ENCODE peak calls at places on chromosomes 6 and 20, in four cellular contexts. K, L, C and S are unnamed samples.

GRCh38 chr6:13454286-13455221 is 32.8 kb downstream of the GFOD1 start:
- DNase-seq in L (peak), C (peak), K (no peak), S (peak)

GRCh38 chr6:113397229-113397628 is 459.9 kb upstream of the MARCKS start:
- DNase-seq in K (no peak), C (peak), L (no peak), S (no peak)

GRCh38 chr20:37948956-37949355 is 46.0 kb downstream of the VSTM2L start:
- DNase-seq in K (no peak), L (no peak), C (no peak), S (no peak)

GRCh38 chr20:63754008-63754407 is 14.4 kb downstream of the SLC2A4RG start:
- DNase-seq in K (no peak), L (no peak), C (no peak), S (no peak)

GRCh38 chr6:167485186-167485978 is 160.5 kb downstream of the TTLL2 start:
- DNase-seq in L (no peak), K (no peak), C (no peak), S (no peak)

GRCh38 chr20:49508435-49509199 is 26.1 kb upstream of the KCNB1 start:
- DNase-seq in L (peak), C (peak), K (no peak), S (no peak)

GRCh38 chr6:80304014-80304413 is 197.5 kb downstream of the BCKDHB start:
- DNase-seq in L (no peak), C (no peak), K (no peak), S (no peak)

GRCh38 chr20:41655966-41656685 is 37.9 kb upstream of the CHD6 start:
- DNase-seq in L (no peak), C (no peak), K (no peak), S (no peak)

GRCh38 chr6:16929814-16930213 is 168.6 kb upstream of the ATXN1 start:
- DNase-seq in K (no peak), C (peak), L (no peak), S (no peak)

GRCh38 chr6:80158478-80158989 is 52.1 kb downstream of the BCKDHB start:
- DNase-seq in K (no peak), C (no peak), L (no peak), S (no peak)

GRCh38 chr6:43274916-43275597 is 23.0 kb upstream of the SLC22A7 start:
- DNase-seq in C (no peak), K (no peak), L (peak), S (peak)

GRCh38 chr20:20837574-20838021 is 125.2 kb upstream of the RALGAPA2 start:
- DNase-seq in L (peak), K (peak), C (peak), S (no peak)

GRCh38 chr6:137497722-137498463 is 3.7 kb upstream of the OLIG3 start:
- DNase-seq in L (peak), K (peak), C (peak), S (peak)

GRCh38 chr6:11718461-11718860 is 60.1 kb downstream of the ADTRP start:
- DNase-seq in C (peak), L (no peak), K (no peak), S (no peak)

GRCh38 chr6:32700391-32701040 is 34.1 kb upstream of the HLA-DQB1 start:
- DNase-seq in K (peak), C (peak), L (peak), S (no peak)

GRCh38 chr20:47940101-47940813 is 155.0 kb upstream of the SULF2 start:
- DNase-seq in C (no peak), L (no peak), K (no peak), S (no peak)

GRCh38 chr20:62395311-62396242 is 8.7 kb downstream of the RPS21 start:
- DNase-seq in K (no peak), C (no peak), L (no peak), S (no peak)

GRCh38 chr6:130849501-130850039 is 22.4 kb downstream of the SMLR1 start:
- DNase-seq in C (no peak), K (no peak), L (no peak), S (no peak)

GRCh38 chr6:1053587-1053986 is 258.3 kb upstream of the FOXQ1 start:
- DNase-seq in C (no peak), K (no peak), L (no peak), S (no peak)

GRCh38 chr6:149723771-149724417 is 6.0 kb upstream of the LATS1 start:
- DNase-seq in L (no peak), C (peak), K (no peak), S (no peak)

GRCh38 chr6:2410982-2411381 is 165.6 kb upstream of the GMDS start:
- DNase-seq in L (no peak), K (no peak), C (no peak), S (no peak)

GRCh38 chr6:125149256-125150144 is 4.1 kb upstream of the TPD52L1 start:
- DNase-seq in L (no peak), C (peak), K (no peak), S (no peak)

GRCh38 chr6:163941471-163941980 is 527.0 kb downstream of the QKI start:
- DNase-seq in L (no peak), C (no peak), K (no peak), S (no peak)

GRCh38 chr6:30879684-30880427 is 4.5 kb upstream of the DDR1 start:
- DNase-seq in L (no peak), K (no peak), C (no peak), S (no peak)

GRCh38 chr6:70415247-70415646 is 1.9 kb downstream of the FAM135A start:
- DNase-seq in L (no peak), K (no peak), C (no peak), S (no peak)

GRCh38 chr6:169981051-169981450 is 229.6 kb downstream of the ERMARD start:
- DNase-seq in K (no peak), C (no peak), L (no peak), S (no peak)

GRCh38 chr6:159180001-159180400 is 10.8 kb downstream of the FNDC1 start:
- DNase-seq in C (peak), L (no peak), K (no peak), S (no peak)

GRCh38 chr6:73579851-73580246 is 59.0 kb upstream of the EEF1A1 start:
- DNase-seq in C (peak), L (no peak), K (no peak), S (no peak)

GRCh38 chr6:7911345-7911725 is 747 bp upstream of the TXNDC5 start:
- DNase-seq in L (no peak), C (no peak), K (no peak), S (no peak)

GRCh38 chr6:159788757-159789376 is 535 bp downstream of the TCP1 start:
- DNase-seq in K (no peak), C (peak), L (peak), S (peak)

GRCh38 chr6:91483415-91483814 is 896.5 kb upstream of the MAP3K7 start:
- DNase-seq in K (no peak), L (no peak), C (no peak), S (no peak)

GRCh38 chr6:124973780-124974179 is 11.5 kb downstream of the RNF217 start:
- DNase-seq in C (no peak), K (no peak), L (no peak), S (no peak)

GRCh38 chr6:157550114-157550989 is 169.4 kb downstream of the ZDHHC14 start:
- DNase-seq in C (no peak), L (no peak), K (no peak), S (no peak)

GRCh38 chr6:31385041-31385440 is 18.4 kb upstream of the MICA start:
- DNase-seq in L (no peak), K (no peak), C (no peak), S (no peak)

GRCh38 chr6:43990275-43990626 is 137.0 kb downstream of the MRPL14 start:
- DNase-seq in L (no peak), K (no peak), C (no peak), S (no peak)

GRCh38 chr20:14449323-14449722 is 111.9 kb upstream of the FLRT3 start:
- DNase-seq in L (no peak), K (no peak), C (peak), S (no peak)

GRCh38 chr6:3742426-3743344 is 8.8 kb downstream of the PXDC1 start:
- DNase-seq in K (peak), C (peak), L (peak), S (peak)

GRCh38 chr6:43878823-43879495 is 108.9 kb downstream of the VEGFA start:
- DNase-seq in C (peak), K (no peak), L (no peak), S (no peak)

GRCh38 chr20:31517373-31517772 is 3.1 kb downstream of the HM13 start:
- DNase-seq in C (peak), K (peak), L (no peak), S (no peak)
- TF ChIP-seq CTCF in C (peak), K (peak), L (no peak), S (no peak)

GRCh38 chr20:5504061-5504739 is 187.4 kb upstream of the PROKR2 start:
- DNase-seq in K (no peak), L (peak), C (peak), S (no peak)
- TF ChIP-seq CTCF in K (no peak), L (no peak), C (peak), S (no peak)

GRCh38 chr6:46776070-46776752 is 17.0 kb upstream of the MEP1A start:
- DNase-seq in C (no peak), L (no peak), K (no peak), S (no peak)

GRCh38 chr6:46777476-46778346 is 15.5 kb upstream of the MEP1A start:
- DNase-seq in K (no peak), C (no peak), L (no peak), S (no peak)

GRCh38 chr6:46784535-46784934 is 8.7 kb upstream of the MEP1A start:
- DNase-seq in C (no peak), L (no peak), K (no peak), S (no peak)

GRCh38 chr6:46781478-46782378 is 11.5 kb upstream of the MEP1A start:
- DNase-seq in K (peak), L (peak), C (peak), S (no peak)
- TF ChIP-seq CTCF in K (peak), L (peak), C (peak), S (no peak)

DNA sequence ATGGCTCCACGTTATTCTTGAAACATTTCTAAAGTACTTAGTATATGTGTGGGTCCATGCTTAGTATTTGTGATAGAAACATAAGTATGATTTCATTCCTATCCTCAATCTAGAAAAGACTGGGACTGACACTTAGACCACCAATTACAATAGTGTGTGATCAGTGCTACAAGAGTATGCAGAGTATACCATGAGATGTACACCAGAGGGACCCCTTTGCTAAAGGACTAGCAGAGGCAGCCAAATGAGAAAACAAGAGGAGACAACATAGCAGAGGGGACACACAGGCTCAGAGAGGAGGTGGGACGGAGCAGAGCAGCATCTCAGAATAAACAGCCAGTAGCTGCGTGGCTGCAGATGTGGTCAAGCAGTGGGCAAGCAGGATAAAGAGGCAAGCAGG is 21.0 kb downstream of the RMND1 start:
- DNase-seq in C (no peak), K (no peak), L (no peak), S (no peak)
- TF ChIP-seq CTCF in C (peak), K (peak), L (no peak), S (no peak)

GRCh38 chr20:45998761-45999160 is 9.9 kb upstream of the MMP9 start:
- DNase-seq in L (no peak), C (no peak), K (no peak), S (no peak)
- TF ChIP-seq CTCF in L (no peak), C (no peak), K (no peak), S (no peak)

GRCh38 chr20:8021541-8022269 is 2.1 kb upstream of the TMX4 start:
- DNase-seq in K (no peak), L (no peak), C (peak), S (no peak)

GRCh38 chr20:8020314-8021079 is 936 bp upstream of the TMX4 start:
- DNase-seq in L (peak), K (no peak), C (peak), S (no peak)

GRCh38 chr20:8018928-8019177 is 708 bp downstream of the TMX4 start:
- DNase-seq in C (no peak), L (no peak), K (no peak), S (no peak)

GRCh38 chr20:8019998-8020247 is 362 bp upstream of the TMX4 start:
- DNase-seq in C (no peak), K (no peak), L (no peak), S (no peak)

DNA sequence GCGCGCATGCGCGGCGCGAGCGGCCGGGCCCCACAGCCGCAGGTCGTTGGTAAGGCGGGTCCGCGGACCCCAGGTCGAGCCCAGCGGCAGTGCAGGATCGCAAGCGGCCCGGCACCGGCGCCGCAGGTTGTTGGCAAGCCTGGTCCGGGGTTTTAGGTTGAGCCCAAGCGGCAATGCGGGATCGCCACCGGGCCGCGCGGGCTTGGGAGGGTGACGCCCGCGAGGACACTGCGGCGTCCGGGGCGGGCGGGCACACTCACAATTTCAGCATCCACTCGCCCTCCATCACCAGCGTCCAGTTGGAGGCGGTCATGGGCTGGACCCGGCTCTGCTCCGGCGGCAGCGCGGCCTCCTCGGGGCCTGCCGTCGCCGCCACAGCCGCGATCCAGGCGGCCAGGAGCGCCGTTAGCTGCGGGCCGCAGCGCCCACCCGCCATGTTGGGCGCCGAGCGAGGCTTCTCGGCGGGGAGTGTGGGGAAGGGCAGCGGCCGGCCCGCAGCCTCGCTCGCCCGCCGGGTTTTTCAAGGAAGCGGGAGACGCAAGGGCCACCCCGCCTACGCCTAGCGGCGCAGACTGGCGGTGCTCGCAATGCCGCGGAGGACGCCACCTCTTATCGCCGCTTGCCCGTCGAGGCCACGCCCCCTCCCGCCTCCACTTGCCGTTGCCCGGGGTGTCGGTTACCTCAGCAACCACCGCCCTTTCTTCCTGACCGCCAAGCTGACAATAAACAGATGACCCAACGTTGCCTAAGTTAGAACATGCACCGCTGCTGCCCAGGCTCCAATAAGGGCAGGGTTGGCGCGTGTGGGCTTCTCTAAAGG is at the start of gene TMX4:
- DNase-seq in K (peak), C (peak), L (peak), S (peak)
- TF ChIP-seq CTCF in K (peak), C (peak), L (no peak), S (no peak)

GRCh38 chr20:35604444-35604750 is 11.2 kb upstream of the SPAG4 start:
- DNase-seq in C (no peak), K (no peak), L (peak), S (no peak)
- TF ChIP-seq CTCF in C (peak), K (peak), L (peak), S (no peak)

DNA sequence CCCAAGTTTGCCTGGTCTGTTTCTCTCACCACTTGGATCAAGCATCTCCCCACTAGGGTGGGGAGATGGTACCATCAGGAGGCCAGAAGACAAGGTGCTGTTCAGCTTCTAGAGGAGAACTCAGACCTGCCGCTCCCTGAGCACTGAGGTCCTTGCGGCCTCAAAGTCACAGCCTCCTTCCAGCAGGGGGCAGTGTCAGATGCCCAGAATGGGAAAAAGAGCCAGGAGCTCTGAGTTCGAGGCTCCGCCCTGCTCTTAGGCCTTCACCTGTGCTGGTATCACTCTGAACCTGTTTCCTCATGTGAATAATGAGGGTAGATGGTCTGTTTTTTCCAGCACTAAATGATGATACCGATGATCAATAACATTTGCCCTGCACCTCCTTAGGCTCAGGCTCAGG is 68.7 kb downstream of the TOX2 start:
- DNase-seq in C (no peak), K (no peak), L (no peak), S (no peak)
- TF ChIP-seq CTCF in C (peak), K (peak), L (peak), S (no peak)

GRCh38 chr20:969868-970267 is 32.2 kb downstream of the RSPO4 start:
- DNase-seq in L (no peak), K (no peak), C (no peak), S (no peak)

GRCh38 chr20:972256-972655 is 29.9 kb downstream of the RSPO4 start:
- DNase-seq in C (no peak), L (no peak), K (no peak), S (no peak)

GRCh38 chr20:976033-976432 is 26.1 kb downstream of the RSPO4 start:
- DNase-seq in K (no peak), C (no peak), L (no peak), S (no peak)

GRCh38 chr20:977021-977420 is 25.1 kb downstream of the RSPO4 start:
- DNase-seq in C (no peak), K (no peak), L (no peak), S (no peak)

DNA sequence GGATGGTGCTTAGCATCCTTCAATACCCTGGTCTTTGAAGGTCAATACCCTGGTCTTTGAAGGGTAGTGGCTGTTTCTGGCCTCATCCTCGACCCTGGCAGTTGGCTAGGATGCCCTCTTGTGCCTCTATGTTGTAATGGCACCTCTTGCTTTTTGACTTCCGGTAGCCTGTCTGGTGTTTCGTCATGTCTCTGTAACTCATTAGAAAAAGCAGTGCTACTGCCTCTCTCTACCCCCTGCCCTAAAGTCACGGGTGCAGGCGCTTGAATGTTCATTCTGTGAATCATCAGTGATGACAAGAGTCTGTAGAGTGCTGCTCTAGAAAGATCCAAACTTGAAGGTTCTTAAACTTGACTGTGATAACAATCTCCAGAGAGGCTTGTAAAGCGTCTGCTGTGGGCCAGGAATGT is 28.3 kb downstream of the RSPO4 start:
- DNase-seq in L (peak), C (peak), K (no peak), S (no peak)
- TF ChIP-seq CTCF in L (peak), C (peak), K (peak), S (no peak)